ENCODE peak calls at places on chromosomes 4 and X, in four cellular contexts. One of them, this sample, is unnamed. For H3K4me1, the result is how much of the 10 kb centered on the place peaks cover.

GRCh38 chr4:187606581-187606980 is 389.0 kb upstream of the ZFP42 start:
- DNase-seq in colonic mucosa: peak
- DNase-seq in GM23338: peak
- DNase-seq in fibroblast of lung: peak
- DNase-seq in this sample: peak

GRCh38 chr4:4333265-4333706 is 43.2 kb downstream of the ZBTB49 start:
- DNase-seq in colonic mucosa: no peak
- DNase-seq in GM23338: no peak
- DNase-seq in fibroblast of lung: peak
- DNase-seq in this sample: no peak

GRCh38 chrX:82031250-82031649 is 829.3 kb downstream of the SH3BGRL start:
- DNase-seq in colonic mucosa: no peak
- DNase-seq in GM23338: no peak
- DNase-seq in fibroblast of lung: no peak
- DNase-seq in this sample: no peak

GRCh38 chr4:2248821-2249261 is 6.9 kb upstream of the HAUS3 start:
- DNase-seq in colonic mucosa: no peak
- DNase-seq in GM23338: no peak
- DNase-seq in fibroblast of lung: no peak
- DNase-seq in this sample: peak

GRCh38 chr4:158020734-158021346 is 152.0 kb downstream of the GASK1B start:
- DNase-seq in colonic mucosa: no peak
- DNase-seq in GM23338: no peak
- DNase-seq in fibroblast of lung: peak
- DNase-seq in this sample: no peak

GRCh38 chr4:112251044-112251632 is 19.6 kb downstream of the AP1AR start:
- DNase-seq in colonic mucosa: no peak
- DNase-seq in GM23338: no peak
- DNase-seq in fibroblast of lung: peak
- DNase-seq in this sample: no peak

GRCh38 chrX:40108084-40108958 is 10.6 kb upstream of the BCOR start:
- DNase-seq in colonic mucosa: peak
- DNase-seq in GM23338: peak
- DNase-seq in fibroblast of lung: peak
- DNase-seq in this sample: peak

GRCh38 chrX:68121835-68122234 is 311.5 kb downstream of the OPHN1 start:
- DNase-seq in colonic mucosa: no peak
- DNase-seq in GM23338: no peak
- DNase-seq in fibroblast of lung: no peak
- DNase-seq in this sample: no peak

GRCh38 chr4:106017975-106018374 is 122.7 kb downstream of the NPNT start:
- DNase-seq in colonic mucosa: no peak
- DNase-seq in GM23338: no peak
- DNase-seq in fibroblast of lung: no peak
- DNase-seq in this sample: no peak

GRCh38 chr4:84221704-84222103 is 277.4 kb downstream of the NKX6-1 start:
- DNase-seq in colonic mucosa: no peak
- DNase-seq in GM23338: peak
- DNase-seq in fibroblast of lung: no peak
- DNase-seq in this sample: no peak

GRCh38 chr4:13919021-13919441 is 291.5 kb upstream of the BOD1L1 start:
- DNase-seq in colonic mucosa: no peak
- DNase-seq in GM23338: no peak
- DNase-seq in fibroblast of lung: peak
- DNase-seq in this sample: no peak

GRCh38 chrX:21412883-21413282 is 38.7 kb downstream of the CNKSR2 start:
- DNase-seq in colonic mucosa: no peak
- DNase-seq in GM23338: no peak
- DNase-seq in fibroblast of lung: peak
- DNase-seq in this sample: no peak

GRCh38 chrX:133448512-133449076 is 33.3 kb upstream of the GPC4 start:
- DNase-seq in colonic mucosa: no peak
- DNase-seq in GM23338: peak
- DNase-seq in fibroblast of lung: no peak
- DNase-seq in this sample: no peak

GRCh38 chr4:422587-422986 is 76.4 kb downstream of the ZNF721 start:
- DNase-seq in colonic mucosa: no peak
- DNase-seq in GM23338: no peak
- DNase-seq in fibroblast of lung: no peak
- DNase-seq in this sample: no peak

GRCh38 chr4:152109585-152110509 is 349.0 kb upstream of the GATB start:
- DNase-seq in colonic mucosa: no peak
- DNase-seq in GM23338: no peak
- DNase-seq in fibroblast of lung: peak
- DNase-seq in this sample: no peak

GRCh38 chr4:15895517-15895916 is 43.0 kb downstream of the FGFBP1 start:
- DNase-seq in colonic mucosa: no peak
- DNase-seq in GM23338: no peak
- DNase-seq in fibroblast of lung: no peak
- DNase-seq in this sample: no peak
- H3K4me1 ChIP-seq in colonic mucosa: under half
- H3K4me1 ChIP-seq in GM23338: under half
- H3K4me1 ChIP-seq in fibroblast of lung: under half
- H3K4me1 ChIP-seq in this sample: under half

GRCh38 chrX:42837092-42837726 is 59.2 kb upstream of the PPP1R2C start:
- DNase-seq in colonic mucosa: no peak
- DNase-seq in GM23338: peak
- DNase-seq in fibroblast of lung: no peak
- DNase-seq in this sample: no peak

GRCh38 chrX:42837747-42838146 is 59.8 kb upstream of the PPP1R2C start:
- DNase-seq in colonic mucosa: no peak
- DNase-seq in GM23338: no peak
- DNase-seq in fibroblast of lung: no peak
- DNase-seq in this sample: no peak

DNA sequence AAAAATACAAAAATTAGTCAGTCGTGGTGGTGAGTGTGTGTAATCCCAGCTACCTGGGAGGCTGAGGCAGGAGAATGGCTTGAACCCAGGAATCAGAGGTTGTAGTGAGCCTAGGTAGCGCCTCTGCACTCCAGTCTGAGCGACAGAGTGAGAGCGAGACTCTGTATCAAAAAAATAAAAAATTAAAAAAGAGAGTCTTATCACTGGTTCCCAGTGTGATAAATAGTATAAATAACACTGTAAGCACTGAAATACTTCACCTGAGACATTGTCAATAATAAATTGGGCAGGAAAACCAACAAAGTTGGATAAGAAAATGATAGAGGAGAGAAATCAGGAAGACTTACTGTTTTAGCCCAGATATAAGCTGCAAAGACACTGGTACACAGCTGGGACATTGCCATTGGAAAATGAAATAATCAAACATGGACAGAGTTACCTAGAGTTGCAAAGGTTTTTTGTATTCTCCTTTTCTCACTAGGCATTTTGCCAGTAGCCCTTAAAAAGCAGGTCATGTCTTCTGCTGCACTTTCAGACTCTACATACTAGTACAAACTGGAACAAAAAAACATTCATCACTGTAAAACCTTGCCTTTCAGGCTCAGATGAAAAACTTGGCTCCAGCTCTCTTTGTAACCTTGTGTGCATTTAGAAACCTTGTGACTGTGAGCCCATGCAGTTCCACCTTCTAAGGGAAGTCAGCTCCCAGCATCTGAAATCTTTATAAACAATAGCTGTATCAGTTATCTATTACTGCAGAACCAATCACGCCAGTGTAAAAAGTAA is 55.0 kb upstream of the PPP1R2C start:
- DNase-seq in colonic mucosa: no peak
- DNase-seq in GM23338: no peak
- DNase-seq in fibroblast of lung: no peak
- DNase-seq in this sample: no peak
- H3K27ac ChIP-seq in colonic mucosa: no peak
- H3K27ac ChIP-seq in GM23338: no peak
- H3K27ac ChIP-seq in fibroblast of lung: no peak
- H3K27ac ChIP-seq in this sample: peak

DNA sequence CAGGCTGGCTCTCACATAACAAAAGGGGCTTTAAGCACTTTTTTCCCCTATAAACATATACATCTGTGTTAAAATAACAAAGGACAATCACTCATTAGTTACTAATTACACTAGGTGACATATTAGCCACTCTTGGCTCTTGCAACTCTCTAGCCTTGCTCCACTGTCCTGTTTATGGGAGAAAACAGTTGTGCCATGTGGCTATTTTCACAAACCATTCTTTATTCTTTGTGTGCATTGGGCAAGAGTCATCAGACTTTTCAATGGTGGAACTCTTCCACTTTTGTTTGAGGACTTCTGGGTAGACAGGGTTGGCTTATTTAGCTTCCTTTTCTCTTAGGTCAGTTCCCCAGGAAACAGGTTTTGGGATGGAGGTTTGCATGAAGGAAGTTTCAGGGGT is 16.0 kb upstream of the FAM149A start:
- DNase-seq in colonic mucosa: no peak
- DNase-seq in GM23338: no peak
- DNase-seq in fibroblast of lung: no peak
- DNase-seq in this sample: no peak
- H3K4me1 ChIP-seq in colonic mucosa: under half
- H3K4me1 ChIP-seq in GM23338: under half
- H3K4me1 ChIP-seq in fibroblast of lung: under half
- H3K4me1 ChIP-seq in this sample: under half

GRCh38 chr4:141331534-141332358 is 111.1 kb downstream of the ZNF330 start:
- DNase-seq in colonic mucosa: no peak
- DNase-seq in GM23338: no peak
- DNase-seq in fibroblast of lung: no peak
- DNase-seq in this sample: no peak

GRCh38 chr4:141329174-141329569 is 108.5 kb downstream of the ZNF330 start:
- DNase-seq in colonic mucosa: no peak
- DNase-seq in GM23338: no peak
- DNase-seq in fibroblast of lung: peak
- DNase-seq in this sample: no peak

DNA sequence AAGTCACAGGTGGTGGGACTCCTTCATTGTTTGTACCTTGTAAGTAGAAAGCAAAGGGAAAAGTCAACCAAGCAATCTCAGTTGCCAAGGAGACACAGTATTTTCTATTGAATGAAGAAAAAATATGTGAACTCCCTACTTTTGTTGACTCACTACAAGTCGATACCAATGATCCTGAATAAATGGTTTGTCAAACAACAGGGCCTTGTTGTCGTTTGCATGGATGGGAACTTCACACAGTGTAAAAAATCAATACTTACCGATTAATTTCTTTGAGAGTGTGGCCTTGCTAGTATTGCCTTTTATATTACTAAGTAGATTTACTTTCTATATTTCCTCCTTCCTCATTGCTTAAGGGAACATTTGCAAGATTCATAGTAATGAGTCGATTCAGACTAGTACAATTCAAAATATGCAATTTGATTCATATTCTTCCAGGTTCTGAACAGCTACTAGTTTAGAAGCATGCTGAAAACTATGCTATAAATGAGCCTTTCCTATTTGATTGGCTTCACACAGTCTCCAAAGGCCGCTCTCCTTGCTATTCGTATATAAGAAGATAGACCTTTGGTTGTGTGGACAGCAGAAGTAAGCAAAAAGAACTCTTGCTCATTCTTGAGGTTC is 108.0 kb downstream of the ZNF330 start:
- DNase-seq in colonic mucosa: no peak
- DNase-seq in GM23338: no peak
- DNase-seq in fibroblast of lung: no peak
- DNase-seq in this sample: no peak
- H3K27ac ChIP-seq in colonic mucosa: no peak
- H3K27ac ChIP-seq in GM23338: no peak
- H3K27ac ChIP-seq in fibroblast of lung: no peak
- H3K27ac ChIP-seq in this sample: peak

GRCh38 chr4:142940614-142941013 is 94.5 kb upstream of the INPP4B start:
- DNase-seq in colonic mucosa: peak
- DNase-seq in GM23338: no peak
- DNase-seq in fibroblast of lung: no peak
- DNase-seq in this sample: peak

GRCh38 chr4:142944565-142944964 is 98.5 kb upstream of the INPP4B start:
- DNase-seq in colonic mucosa: no peak
- DNase-seq in GM23338: no peak
- DNase-seq in fibroblast of lung: peak
- DNase-seq in this sample: no peak
- H3K4me1 ChIP-seq in colonic mucosa: under half
- H3K4me1 ChIP-seq in GM23338: under half
- H3K4me1 ChIP-seq in fibroblast of lung: under half
- H3K4me1 ChIP-seq in this sample: under half

GRCh38 chr4:6269651-6270511 is at the start of gene WFS1:
- DNase-seq in colonic mucosa: peak
- DNase-seq in GM23338: peak
- DNase-seq in fibroblast of lung: peak
- DNase-seq in this sample: peak

GRCh38 chr4:6270691-6271121 is 1.1 kb downstream of the WFS1 start:
- DNase-seq in colonic mucosa: no peak
- DNase-seq in GM23338: no peak
- DNase-seq in fibroblast of lung: peak
- DNase-seq in this sample: no peak

GRCh38 chr4:6267573-6267972 is 2.1 kb upstream of the WFS1 start:
- DNase-seq in colonic mucosa: no peak
- DNase-seq in GM23338: no peak
- DNase-seq in fibroblast of lung: no peak
- DNase-seq in this sample: no peak

GRCh38 chr4:6269400-6269650 is 325 bp upstream of the WFS1 start:
- DNase-seq in colonic mucosa: no peak
- DNase-seq in GM23338: no peak
- DNase-seq in fibroblast of lung: no peak
- DNase-seq in this sample: no peak

GRCh38 chr4:6268650-6269399 is 825 bp upstream of the WFS1 start:
- DNase-seq in colonic mucosa: no peak
- DNase-seq in GM23338: peak
- DNase-seq in fibroblast of lung: no peak
- DNase-seq in this sample: no peak
- H3K27ac ChIP-seq in colonic mucosa: no peak
- H3K27ac ChIP-seq in GM23338: no peak
- H3K27ac ChIP-seq in fibroblast of lung: no peak
- H3K27ac ChIP-seq in this sample: peak

GRCh38 chr4:119728692-119729593 is 100.3 kb upstream of the PDE5A start:
- DNase-seq in colonic mucosa: no peak
- DNase-seq in GM23338: no peak
- DNase-seq in fibroblast of lung: peak
- DNase-seq in this sample: no peak
- H3K4me1 ChIP-seq in colonic mucosa: under half
- H3K4me1 ChIP-seq in GM23338: under half
- H3K4me1 ChIP-seq in fibroblast of lung: under half
- H3K4me1 ChIP-seq in this sample: under half

This sample was measured in body of pancreas.